ENCODE peak calls at places on chromosomes 1 and 21, in six cellular contexts. One of them, this sample, is unnamed.

GRCh38 chr1:24992761-24993211 is 62.7 kb upstream of the RUNX3 start:
- DNase-seq in caudate nucleus: no peak
- DNase-seq in RPMI7951: no peak
- DNase-seq in mesothelial cell of epicardium: no peak
- DNase-seq in WTC11: no peak
- DNase-seq in activated T-helper 1 cell treated with anti-CD3 and anti-CD28 coated beads, Interleukin-12 subunit alpha, Interleukin-12 subunit beta, Interleukin-2, Interleukin-4 antibody, amounts not matched to agents 30 ng/mL and 10 ng/mL and 1 ng/mL, durations not matched to agents 14 hours and 24 hours and 36 hours: no peak
- DNase-seq in this sample: no peak

GRCh38 chr1:6882414-6882813 is 97.2 kb downstream of the CAMTA1 start:
- DNase-seq in caudate nucleus: no peak
- DNase-seq in mesothelial cell of epicardium: no peak
- DNase-seq in WTC11: no peak
- DNase-seq in RPMI7951: no peak
- DNase-seq in activated T-helper 1 cell treated with anti-CD3 and anti-CD28 coated beads, Interleukin-12 subunit alpha, Interleukin-12 subunit beta, Interleukin-2, Interleukin-4 antibody, amounts not matched to agents 30 ng/mL and 10 ng/mL and 1 ng/mL, durations not matched to agents 14 hours and 24 hours and 36 hours: no peak
- DNase-seq in this sample: no peak

GRCh38 chr21:46180778-46181391 is 3.4 kb downstream of the SPATC1L start:
- DNase-seq in caudate nucleus: no peak
- DNase-seq in activated T-helper 1 cell treated with anti-CD3 and anti-CD28 coated beads, Interleukin-12 subunit alpha, Interleukin-12 subunit beta, Interleukin-2, Interleukin-4 antibody, amounts not matched to agents 30 ng/mL and 10 ng/mL and 1 ng/mL, durations not matched to agents 14 hours and 24 hours and 36 hours: no peak
- DNase-seq in mesothelial cell of epicardium: no peak
- DNase-seq in RPMI7951: no peak
- DNase-seq in WTC11: no peak
- DNase-seq in this sample: no peak

GRCh38 chr1:221429262-221429661 is 312.6 kb downstream of the DUSP10 start:
- DNase-seq in RPMI7951: peak
- DNase-seq in mesothelial cell of epicardium: no peak
- DNase-seq in WTC11: no peak
- DNase-seq in activated T-helper 1 cell treated with anti-CD3 and anti-CD28 coated beads, Interleukin-12 subunit alpha, Interleukin-12 subunit beta, Interleukin-2, Interleukin-4 antibody, amounts not matched to agents 30 ng/mL and 10 ng/mL and 1 ng/mL, durations not matched to agents 14 hours and 24 hours and 36 hours: no peak
- DNase-seq in caudate nucleus: no peak
- DNase-seq in this sample: no peak

GRCh38 chr1:39525366-39526165 is 34.1 kb downstream of the BMP8A start:
- DNase-seq in WTC11: no peak
- DNase-seq in mesothelial cell of epicardium: no peak
- DNase-seq in activated T-helper 1 cell treated with anti-CD3 and anti-CD28 coated beads, Interleukin-12 subunit alpha, Interleukin-12 subunit beta, Interleukin-2, Interleukin-4 antibody, amounts not matched to agents 30 ng/mL and 10 ng/mL and 1 ng/mL, durations not matched to agents 14 hours and 24 hours and 36 hours: peak
- DNase-seq in RPMI7951: peak
- DNase-seq in caudate nucleus: no peak
- DNase-seq in this sample: no peak

GRCh38 chr1:241817331-241817792 is 30.6 kb upstream of the EXO1 start:
- DNase-seq in mesothelial cell of epicardium: no peak
- DNase-seq in activated T-helper 1 cell treated with anti-CD3 and anti-CD28 coated beads, Interleukin-12 subunit alpha, Interleukin-12 subunit beta, Interleukin-2, Interleukin-4 antibody, amounts not matched to agents 30 ng/mL and 10 ng/mL and 1 ng/mL, durations not matched to agents 14 hours and 24 hours and 36 hours: no peak
- DNase-seq in RPMI7951: peak
- DNase-seq in caudate nucleus: no peak
- DNase-seq in WTC11: no peak
- DNase-seq in this sample: no peak

GRCh38 chr1:156198831-156199349 is 5.0 kb downstream of the SLC25A44 start:
- DNase-seq in WTC11: no peak
- DNase-seq in activated T-helper 1 cell treated with anti-CD3 and anti-CD28 coated beads, Interleukin-12 subunit alpha, Interleukin-12 subunit beta, Interleukin-2, Interleukin-4 antibody, amounts not matched to agents 30 ng/mL and 10 ng/mL and 1 ng/mL, durations not matched to agents 14 hours and 24 hours and 36 hours: no peak
- DNase-seq in caudate nucleus: no peak
- DNase-seq in RPMI7951: no peak
- DNase-seq in mesothelial cell of epicardium: no peak
- DNase-seq in this sample: peak

GRCh38 chr1:213820362-213821149 is 167.2 kb upstream of the PROX1 start:
- DNase-seq in activated T-helper 1 cell treated with anti-CD3 and anti-CD28 coated beads, Interleukin-12 subunit alpha, Interleukin-12 subunit beta, Interleukin-2, Interleukin-4 antibody, amounts not matched to agents 30 ng/mL and 10 ng/mL and 1 ng/mL, durations not matched to agents 14 hours and 24 hours and 36 hours: no peak
- DNase-seq in WTC11: no peak
- DNase-seq in caudate nucleus: no peak
- DNase-seq in RPMI7951: peak
- DNase-seq in mesothelial cell of epicardium: no peak
- DNase-seq in this sample: no peak

GRCh38 chr1:155226910-155227260 is 18.4 kb downstream of the MTX1 start:
- DNase-seq in caudate nucleus: peak
- DNase-seq in activated T-helper 1 cell treated with anti-CD3 and anti-CD28 coated beads, Interleukin-12 subunit alpha, Interleukin-12 subunit beta, Interleukin-2, Interleukin-4 antibody, amounts not matched to agents 30 ng/mL and 10 ng/mL and 1 ng/mL, durations not matched to agents 14 hours and 24 hours and 36 hours: no peak
- DNase-seq in RPMI7951: peak
- DNase-seq in WTC11: peak
- DNase-seq in mesothelial cell of epicardium: peak
- DNase-seq in this sample: no peak

GRCh38 chr1:204873176-204873575 is 2.5 kb downstream of the NFASC start:
- DNase-seq in RPMI7951: no peak
- DNase-seq in activated T-helper 1 cell treated with anti-CD3 and anti-CD28 coated beads, Interleukin-12 subunit alpha, Interleukin-12 subunit beta, Interleukin-2, Interleukin-4 antibody, amounts not matched to agents 30 ng/mL and 10 ng/mL and 1 ng/mL, durations not matched to agents 14 hours and 24 hours and 36 hours: no peak
- DNase-seq in mesothelial cell of epicardium: no peak
- DNase-seq in WTC11: no peak
- DNase-seq in caudate nucleus: no peak
- DNase-seq in this sample: no peak

GRCh38 chr21:34200288-34200905 is 127.0 kb downstream of the MRPS6 start:
- DNase-seq in mesothelial cell of epicardium: no peak
- DNase-seq in activated T-helper 1 cell treated with anti-CD3 and anti-CD28 coated beads, Interleukin-12 subunit alpha, Interleukin-12 subunit beta, Interleukin-2, Interleukin-4 antibody, amounts not matched to agents 30 ng/mL and 10 ng/mL and 1 ng/mL, durations not matched to agents 14 hours and 24 hours and 36 hours: no peak
- DNase-seq in RPMI7951: no peak
- DNase-seq in caudate nucleus: no peak
- DNase-seq in WTC11: no peak
- DNase-seq in this sample: no peak

GRCh38 chr1:68448365-68448764 is 1.4 kb downstream of the RPE65 start:
- DNase-seq in activated T-helper 1 cell treated with anti-CD3 and anti-CD28 coated beads, Interleukin-12 subunit alpha, Interleukin-12 subunit beta, Interleukin-2, Interleukin-4 antibody, amounts not matched to agents 30 ng/mL and 10 ng/mL and 1 ng/mL, durations not matched to agents 14 hours and 24 hours and 36 hours: no peak
- DNase-seq in RPMI7951: no peak
- DNase-seq in WTC11: peak
- DNase-seq in caudate nucleus: no peak
- DNase-seq in mesothelial cell of epicardium: no peak
- DNase-seq in this sample: no peak

GRCh38 chr1:155272466-155273133 is 704 bp downstream of the CLK2 start:
- DNase-seq in activated T-helper 1 cell treated with anti-CD3 and anti-CD28 coated beads, Interleukin-12 subunit alpha, Interleukin-12 subunit beta, Interleukin-2, Interleukin-4 antibody, amounts not matched to agents 30 ng/mL and 10 ng/mL and 1 ng/mL, durations not matched to agents 14 hours and 24 hours and 36 hours: no peak
- DNase-seq in mesothelial cell of epicardium: no peak
- DNase-seq in caudate nucleus: no peak
- DNase-seq in WTC11: no peak
- DNase-seq in RPMI7951: peak
- DNase-seq in this sample: no peak

GRCh38 chr1:203702130-203702577 is 62.8 kb upstream of the LAX1 start:
- DNase-seq in activated T-helper 1 cell treated with anti-CD3 and anti-CD28 coated beads, Interleukin-12 subunit alpha, Interleukin-12 subunit beta, Interleukin-2, Interleukin-4 antibody, amounts not matched to agents 30 ng/mL and 10 ng/mL and 1 ng/mL, durations not matched to agents 14 hours and 24 hours and 36 hours: peak
- DNase-seq in caudate nucleus: peak
- DNase-seq in WTC11: peak
- DNase-seq in RPMI7951: peak
- DNase-seq in mesothelial cell of epicardium: peak
- DNase-seq in this sample: peak

GRCh38 chr21:33419538-33420123 is 16.4 kb downstream of the IFNGR2 start:
- DNase-seq in WTC11: no peak
- DNase-seq in activated T-helper 1 cell treated with anti-CD3 and anti-CD28 coated beads, Interleukin-12 subunit alpha, Interleukin-12 subunit beta, Interleukin-2, Interleukin-4 antibody, amounts not matched to agents 30 ng/mL and 10 ng/mL and 1 ng/mL, durations not matched to agents 14 hours and 24 hours and 36 hours: no peak
- DNase-seq in caudate nucleus: no peak
- DNase-seq in RPMI7951: peak
- DNase-seq in mesothelial cell of epicardium: no peak
- DNase-seq in this sample: no peak

GRCh38 chr1:77533660-77534295 is 148.7 kb downstream of the ZZZ3 start:
- DNase-seq in WTC11: peak
- DNase-seq in mesothelial cell of epicardium: peak
- DNase-seq in activated T-helper 1 cell treated with anti-CD3 and anti-CD28 coated beads, Interleukin-12 subunit alpha, Interleukin-12 subunit beta, Interleukin-2, Interleukin-4 antibody, amounts not matched to agents 30 ng/mL and 10 ng/mL and 1 ng/mL, durations not matched to agents 14 hours and 24 hours and 36 hours: peak
- DNase-seq in caudate nucleus: peak
- DNase-seq in RPMI7951: peak
- DNase-seq in this sample: peak

GRCh38 chr21:44092201-44092600 is 15.0 kb upstream of the PWP2 start:
- DNase-seq in activated T-helper 1 cell treated with anti-CD3 and anti-CD28 coated beads, Interleukin-12 subunit alpha, Interleukin-12 subunit beta, Interleukin-2, Interleukin-4 antibody, amounts not matched to agents 30 ng/mL and 10 ng/mL and 1 ng/mL, durations not matched to agents 14 hours and 24 hours and 36 hours: no peak
- DNase-seq in WTC11: no peak
- DNase-seq in caudate nucleus: no peak
- DNase-seq in mesothelial cell of epicardium: peak
- DNase-seq in RPMI7951: no peak
- DNase-seq in this sample: no peak

GRCh38 chr21:32934829-32935228 is 90.9 kb upstream of the OLIG2 start:
- DNase-seq in activated T-helper 1 cell treated with anti-CD3 and anti-CD28 coated beads, Interleukin-12 subunit alpha, Interleukin-12 subunit beta, Interleukin-2, Interleukin-4 antibody, amounts not matched to agents 30 ng/mL and 10 ng/mL and 1 ng/mL, durations not matched to agents 14 hours and 24 hours and 36 hours: no peak
- DNase-seq in mesothelial cell of epicardium: no peak
- DNase-seq in WTC11: no peak
- DNase-seq in RPMI7951: no peak
- DNase-seq in caudate nucleus: no peak
- DNase-seq in this sample: no peak

GRCh38 chr1:154769193-154769895 is 100.7 kb downstream of the KCNN3 start:
- DNase-seq in caudate nucleus: no peak
- DNase-seq in WTC11: no peak
- DNase-seq in RPMI7951: no peak
- DNase-seq in activated T-helper 1 cell treated with anti-CD3 and anti-CD28 coated beads, Interleukin-12 subunit alpha, Interleukin-12 subunit beta, Interleukin-2, Interleukin-4 antibody, amounts not matched to agents 30 ng/mL and 10 ng/mL and 1 ng/mL, durations not matched to agents 14 hours and 24 hours and 36 hours: no peak
- DNase-seq in mesothelial cell of epicardium: no peak
- DNase-seq in this sample: no peak

GRCh38 chr1:109917429-109918076 is 6.9 kb downstream of the CSF1 start:
- DNase-seq in activated T-helper 1 cell treated with anti-CD3 and anti-CD28 coated beads, Interleukin-12 subunit alpha, Interleukin-12 subunit beta, Interleukin-2, Interleukin-4 antibody, amounts not matched to agents 30 ng/mL and 10 ng/mL and 1 ng/mL, durations not matched to agents 14 hours and 24 hours and 36 hours: no peak
- DNase-seq in mesothelial cell of epicardium: no peak
- DNase-seq in RPMI7951: no peak
- DNase-seq in WTC11: no peak
- DNase-seq in caudate nucleus: no peak
- DNase-seq in this sample: no peak

GRCh38 chr1:98672184-98672583 is 10.7 kb downstream of the SNX7 start:
- DNase-seq in caudate nucleus: no peak
- DNase-seq in RPMI7951: no peak
- DNase-seq in WTC11: no peak
- DNase-seq in mesothelial cell of epicardium: no peak
- DNase-seq in activated T-helper 1 cell treated with anti-CD3 and anti-CD28 coated beads, Interleukin-12 subunit alpha, Interleukin-12 subunit beta, Interleukin-2, Interleukin-4 antibody, amounts not matched to agents 30 ng/mL and 10 ng/mL and 1 ng/mL, durations not matched to agents 14 hours and 24 hours and 36 hours: no peak
- DNase-seq in this sample: no peak

GRCh38 chr1:115068780-115069179 is 20.5 kb downstream of the TSPAN2 start:
- DNase-seq in mesothelial cell of epicardium: no peak
- DNase-seq in caudate nucleus: no peak
- DNase-seq in RPMI7951: no peak
- DNase-seq in WTC11: no peak
- DNase-seq in activated T-helper 1 cell treated with anti-CD3 and anti-CD28 coated beads, Interleukin-12 subunit alpha, Interleukin-12 subunit beta, Interleukin-2, Interleukin-4 antibody, amounts not matched to agents 30 ng/mL and 10 ng/mL and 1 ng/mL, durations not matched to agents 14 hours and 24 hours and 36 hours: no peak
- DNase-seq in this sample: no peak

GRCh38 chr1:244319283-244320132 is 132.2 kb downstream of the ADSS2 start:
- DNase-seq in activated T-helper 1 cell treated with anti-CD3 and anti-CD28 coated beads, Interleukin-12 subunit alpha, Interleukin-12 subunit beta, Interleukin-2, Interleukin-4 antibody, amounts not matched to agents 30 ng/mL and 10 ng/mL and 1 ng/mL, durations not matched to agents 14 hours and 24 hours and 36 hours: peak
- DNase-seq in caudate nucleus: no peak
- DNase-seq in mesothelial cell of epicardium: no peak
- DNase-seq in RPMI7951: peak
- DNase-seq in WTC11: no peak
- DNase-seq in this sample: no peak

GRCh38 chr1:81702903-81703302 is 97.8 kb upstream of the ADGRL2 start:
- DNase-seq in activated T-helper 1 cell treated with anti-CD3 and anti-CD28 coated beads, Interleukin-12 subunit alpha, Interleukin-12 subunit beta, Interleukin-2, Interleukin-4 antibody, amounts not matched to agents 30 ng/mL and 10 ng/mL and 1 ng/mL, durations not matched to agents 14 hours and 24 hours and 36 hours: no peak
- DNase-seq in RPMI7951: no peak
- DNase-seq in caudate nucleus: no peak
- DNase-seq in mesothelial cell of epicardium: no peak
- DNase-seq in WTC11: no peak
- DNase-seq in this sample: no peak

GRCh38 chr1:2279210-2279639 is 51.1 kb downstream of the SKI start:
- DNase-seq in RPMI7951: no peak
- DNase-seq in activated T-helper 1 cell treated with anti-CD3 and anti-CD28 coated beads, Interleukin-12 subunit alpha, Interleukin-12 subunit beta, Interleukin-2, Interleukin-4 antibody, amounts not matched to agents 30 ng/mL and 10 ng/mL and 1 ng/mL, durations not matched to agents 14 hours and 24 hours and 36 hours: no peak
- DNase-seq in caudate nucleus: no peak
- DNase-seq in WTC11: peak
- DNase-seq in mesothelial cell of epicardium: peak
- DNase-seq in this sample: no peak

GRCh38 chr1:175016073-175016722 is 7.0 kb downstream of the MRPS14 start:
- DNase-seq in mesothelial cell of epicardium: no peak
- DNase-seq in WTC11: no peak
- DNase-seq in caudate nucleus: no peak
- DNase-seq in RPMI7951: no peak
- DNase-seq in activated T-helper 1 cell treated with anti-CD3 and anti-CD28 coated beads, Interleukin-12 subunit alpha, Interleukin-12 subunit beta, Interleukin-2, Interleukin-4 antibody, amounts not matched to agents 30 ng/mL and 10 ng/mL and 1 ng/mL, durations not matched to agents 14 hours and 24 hours and 36 hours: no peak
- DNase-seq in this sample: no peak